ENCODE peak calls at places on chromosomes 3 and 15, in ten cellular contexts. One of them, this sample, is unnamed.

GRCh38 chr15:59553879-59554735 is 57.5 kb upstream of the GCNT3 start:
- DNase-seq in LoVo: peak
- DNase-seq in MM.1S: no peak
- DNase-seq in fibroblast of the aortic adventitia: peak
- DNase-seq in hepatic stellate cell: peak
- DNase-seq in stimulated activated CD8-positive, alpha-beta memory T cell treated with anti-CD3 and anti-CD28 coated beads, Interleukin-7, amount 100 ng/mL, for 1 hour: no peak
- DNase-seq in choroid plexus epithelial cell: peak
- DNase-seq in AG08395: peak
- DNase-seq in AG08396: no peak
- DNase-seq in Right ventricle myocardium superior: no peak
- DNase-seq in this sample: peak

GRCh38 chr3:144774897-144775296 is 803.3 kb downstream of the DIPK2A start:
- DNase-seq in LoVo: no peak
- DNase-seq in MM.1S: no peak
- DNase-seq in fibroblast of the aortic adventitia: no peak
- DNase-seq in hepatic stellate cell: no peak
- DNase-seq in stimulated activated CD8-positive, alpha-beta memory T cell treated with anti-CD3 and anti-CD28 coated beads, Interleukin-7, amount 100 ng/mL, for 1 hour: no peak
- DNase-seq in choroid plexus epithelial cell: no peak
- DNase-seq in AG08395: peak
- DNase-seq in AG08396: no peak
- DNase-seq in Right ventricle myocardium superior: no peak
- DNase-seq in this sample: no peak

GRCh38 chr15:49927462-49927861 is 191.6 kb downstream of the ATP8B4 start:
- DNase-seq in LoVo: no peak
- DNase-seq in MM.1S: no peak
- DNase-seq in fibroblast of the aortic adventitia: peak
- DNase-seq in hepatic stellate cell: no peak
- DNase-seq in stimulated activated CD8-positive, alpha-beta memory T cell treated with anti-CD3 and anti-CD28 coated beads, Interleukin-7, amount 100 ng/mL, for 1 hour: no peak
- DNase-seq in choroid plexus epithelial cell: peak
- DNase-seq in AG08395: peak
- DNase-seq in AG08396: peak
- DNase-seq in Right ventricle myocardium superior: no peak
- DNase-seq in this sample: no peak

GRCh38 chr3:53293867-53294266 is 38.0 kb upstream of the TKT start:
- DNase-seq in LoVo: no peak
- DNase-seq in MM.1S: no peak
- DNase-seq in fibroblast of the aortic adventitia: no peak
- DNase-seq in hepatic stellate cell: no peak
- DNase-seq in stimulated activated CD8-positive, alpha-beta memory T cell treated with anti-CD3 and anti-CD28 coated beads, Interleukin-7, amount 100 ng/mL, for 1 hour: no peak
- DNase-seq in choroid plexus epithelial cell: no peak
- DNase-seq in AG08395: no peak
- DNase-seq in AG08396: no peak
- DNase-seq in Right ventricle myocardium superior: no peak
- DNase-seq in this sample: no peak

GRCh38 chr15:51888593-51889195 is 59.2 kb downstream of the TMOD3 start:
- DNase-seq in LoVo: peak
- DNase-seq in MM.1S: peak
- DNase-seq in fibroblast of the aortic adventitia: peak
- DNase-seq in hepatic stellate cell: no peak
- DNase-seq in stimulated activated CD8-positive, alpha-beta memory T cell treated with anti-CD3 and anti-CD28 coated beads, Interleukin-7, amount 100 ng/mL, for 1 hour: no peak
- DNase-seq in choroid plexus epithelial cell: peak
- DNase-seq in AG08395: peak
- DNase-seq in AG08396: peak
- DNase-seq in Right ventricle myocardium superior: no peak
- DNase-seq in this sample: peak

GRCh38 chr3:112676659-112677234 is 35.8 kb upstream of the CCDC80 start:
- DNase-seq in LoVo: peak
- DNase-seq in MM.1S: peak
- DNase-seq in fibroblast of the aortic adventitia: peak
- DNase-seq in hepatic stellate cell: peak
- DNase-seq in stimulated activated CD8-positive, alpha-beta memory T cell treated with anti-CD3 and anti-CD28 coated beads, Interleukin-7, amount 100 ng/mL, for 1 hour: peak
- DNase-seq in choroid plexus epithelial cell: peak
- DNase-seq in AG08395: peak
- DNase-seq in AG08396: peak
- DNase-seq in Right ventricle myocardium superior: peak
- DNase-seq in this sample: peak

GRCh38 chr3:49260711-49261357 is 16.2 kb downstream of the C3orf62 start:
- DNase-seq in LoVo: no peak
- DNase-seq in MM.1S: no peak
- DNase-seq in fibroblast of the aortic adventitia: no peak
- DNase-seq in hepatic stellate cell: no peak
- DNase-seq in stimulated activated CD8-positive, alpha-beta memory T cell treated with anti-CD3 and anti-CD28 coated beads, Interleukin-7, amount 100 ng/mL, for 1 hour: no peak
- DNase-seq in choroid plexus epithelial cell: peak
- DNase-seq in AG08395: no peak
- DNase-seq in AG08396: no peak
- DNase-seq in Right ventricle myocardium superior: peak
- DNase-seq in this sample: peak

GRCh38 chr3:71542548-71543370 is 40.8 kb downstream of the FOXP1 start:
- DNase-seq in LoVo: peak
- DNase-seq in MM.1S: no peak
- DNase-seq in fibroblast of the aortic adventitia: peak
- DNase-seq in hepatic stellate cell: peak
- DNase-seq in stimulated activated CD8-positive, alpha-beta memory T cell treated with anti-CD3 and anti-CD28 coated beads, Interleukin-7, amount 100 ng/mL, for 1 hour: no peak
- DNase-seq in choroid plexus epithelial cell: peak
- DNase-seq in AG08395: peak
- DNase-seq in AG08396: peak
- DNase-seq in Right ventricle myocardium superior: peak
- DNase-seq in this sample: no peak

GRCh38 chr3:179056326-179056725 is 15.3 kb downstream of the ZMAT3 start:
- DNase-seq in LoVo: no peak
- DNase-seq in MM.1S: no peak
- DNase-seq in fibroblast of the aortic adventitia: no peak
- DNase-seq in hepatic stellate cell: no peak
- DNase-seq in stimulated activated CD8-positive, alpha-beta memory T cell treated with anti-CD3 and anti-CD28 coated beads, Interleukin-7, amount 100 ng/mL, for 1 hour: no peak
- DNase-seq in choroid plexus epithelial cell: no peak
- DNase-seq in AG08395: no peak
- DNase-seq in AG08396: no peak
- DNase-seq in Right ventricle myocardium superior: no peak
- DNase-seq in this sample: no peak

GRCh38 chr3:40546811-40547210 is 22.1 kb downstream of the ZNF621 start:
- DNase-seq in LoVo: no peak
- DNase-seq in MM.1S: no peak
- DNase-seq in fibroblast of the aortic adventitia: peak
- DNase-seq in hepatic stellate cell: peak
- DNase-seq in stimulated activated CD8-positive, alpha-beta memory T cell treated with anti-CD3 and anti-CD28 coated beads, Interleukin-7, amount 100 ng/mL, for 1 hour: no peak
- DNase-seq in choroid plexus epithelial cell: peak
- DNase-seq in AG08395: peak
- DNase-seq in AG08396: peak
- DNase-seq in Right ventricle myocardium superior: no peak
- DNase-seq in this sample: no peak

GRCh38 chr3:124246366-124246765 is 254.4 kb upstream of the ROPN1 start:
- DNase-seq in LoVo: no peak
- DNase-seq in MM.1S: no peak
- DNase-seq in fibroblast of the aortic adventitia: peak
- DNase-seq in hepatic stellate cell: no peak
- DNase-seq in stimulated activated CD8-positive, alpha-beta memory T cell treated with anti-CD3 and anti-CD28 coated beads, Interleukin-7, amount 100 ng/mL, for 1 hour: no peak
- DNase-seq in choroid plexus epithelial cell: no peak
- DNase-seq in AG08395: no peak
- DNase-seq in AG08396: no peak
- DNase-seq in Right ventricle myocardium superior: no peak
- DNase-seq in this sample: no peak

GRCh38 chr15:31161990-31162389 is 60.5 kb upstream of the TRPM1 start:
- DNase-seq in LoVo: no peak
- DNase-seq in MM.1S: no peak
- DNase-seq in fibroblast of the aortic adventitia: no peak
- DNase-seq in hepatic stellate cell: no peak
- DNase-seq in stimulated activated CD8-positive, alpha-beta memory T cell treated with anti-CD3 and anti-CD28 coated beads, Interleukin-7, amount 100 ng/mL, for 1 hour: no peak
- DNase-seq in choroid plexus epithelial cell: no peak
- DNase-seq in AG08395: no peak
- DNase-seq in AG08396: no peak
- DNase-seq in Right ventricle myocardium superior: no peak
- DNase-seq in this sample: no peak

GRCh38 chr15:71559098-71559497 is 251.3 kb upstream of the NR2E3 start:
- DNase-seq in LoVo: peak
- DNase-seq in MM.1S: no peak
- DNase-seq in fibroblast of the aortic adventitia: peak
- DNase-seq in hepatic stellate cell: peak
- DNase-seq in stimulated activated CD8-positive, alpha-beta memory T cell treated with anti-CD3 and anti-CD28 coated beads, Interleukin-7, amount 100 ng/mL, for 1 hour: no peak
- DNase-seq in choroid plexus epithelial cell: peak
- DNase-seq in AG08395: peak
- DNase-seq in AG08396: peak
- DNase-seq in Right ventricle myocardium superior: no peak
- DNase-seq in this sample: no peak

GRCh38 chr3:52236424-52236886 is 2.5 kb downstream of the TWF2 start:
- DNase-seq in LoVo: no peak
- DNase-seq in MM.1S: no peak
- DNase-seq in fibroblast of the aortic adventitia: no peak
- DNase-seq in hepatic stellate cell: no peak
- DNase-seq in stimulated activated CD8-positive, alpha-beta memory T cell treated with anti-CD3 and anti-CD28 coated beads, Interleukin-7, amount 100 ng/mL, for 1 hour: no peak
- DNase-seq in choroid plexus epithelial cell: no peak
- DNase-seq in AG08395: no peak
- DNase-seq in AG08396: no peak
- DNase-seq in Right ventricle myocardium superior: no peak
- DNase-seq in this sample: no peak

This sample was measured in small intestine.